ENCODE peak calls at places on chromosome 3, in nine cellular contexts. M, B, G, O, I, K, D, W and Y are unnamed samples.

GRCh38 chr3:99690761-99691369 is 52.5 kb downstream of the COL8A1 start:
- DNase-seq in G (no peak), O (no peak), D (no peak), B (no peak), I (no peak), K (no peak), M (no peak), W (no peak), Y (no peak)

GRCh38 chr3:63855333-63855940 is 8.2 kb downstream of the THOC7 start:
- DNase-seq in G (no peak), I (no peak), M (no peak), B (no peak), D (no peak), W (no peak), O (no peak), K (no peak), Y (no peak)

GRCh38 chr3:110420158-110420641 is 651.4 kb upstream of the NECTIN3 start:
- DNase-seq in D (peak; percentile 97), G (no peak), I (no peak), K (no peak), W (no peak), O (no peak), B (no peak), M (peak; percentile 38), Y (no peak)

GRCh38 chr3:169818330-169818729 is 5.6 kb upstream of the LRRC34 start:
- DNase-seq in G (no peak), I (no peak), K (no peak), M (no peak), B (no peak), O (no peak), D (no peak), W (no peak), Y (no peak)

GRCh38 chr3:151382671-151383070 is 1.9 kb downstream of the P2RY12 start:
- DNase-seq in B (no peak), K (no peak), I (peak; percentile 61), W (no peak), G (no peak), O (no peak), D (no peak), M (no peak), Y (no peak)

GRCh38 chr3:64805248-64805647 is 117.4 kb upstream of the ADAMTS9 start:
- DNase-seq in B (no peak), K (no peak), I (no peak), W (no peak), M (no peak), D (no peak), G (no peak), O (no peak), Y (no peak)

GRCh38 chr3:67783281-67784250 is 129.2 kb upstream of the SUCLG2 start:
- DNase-seq in B (no peak), O (no peak), I (no peak), G (no peak), D (peak; percentile 63), W (no peak), K (no peak), M (no peak), Y (no peak)

GRCh38 chr3:38157562-38157961 is 7.8 kb upstream of the OXSR1 start:
- DNase-seq in W (no peak), K (no peak), M (no peak), O (no peak), D (no peak), B (no peak), I (no peak), G (no peak), Y (no peak)

GRCh38 chr3:127639173-127640030 is 10.4 kb downstream of the PODXL2 start:
- DNase-seq in D (no peak), W (no peak), I (no peak), G (no peak), B (no peak), M (no peak), O (no peak), K (no peak), Y (no peak)

GRCh38 chr3:41234823-41235722 is 35.8 kb downstream of the CTNNB1 start:
- DNase-seq in M (no peak), O (no peak), G (no peak), D (no peak), B (no peak), W (no peak), K (no peak), I (no peak), Y (no peak)

GRCh38 chr3:19931767-19932188 is 2.2 kb downstream of the EFHB start:
- DNase-seq in G (no peak), M (no peak), I (no peak), B (no peak), O (no peak), D (no peak), K (no peak), W (no peak), Y (no peak)

GRCh38 chr3:53169045-53169831 is 8.2 kb downstream of the PRKCD start:
- DNase-seq in M (no peak), K (no peak), W (peak; percentile 68), D (no peak), G (no peak), O (peak; percentile 58), I (peak; percentile 53), B (peak; percentile 20), Y (no peak)

GRCh38 chr3:132317229-132317948 is at the start of gene ACP3:
- DNase-seq in G (peak; percentile 18), W (peak; percentile 70), I (peak; percentile 86), D (peak; percentile 16), O (no peak), B (no peak), M (no peak), K (peak; percentile 35), Y (peak; percentile 62)

GRCh38 chr3:170941551-170941950 is 33.1 kb upstream of the EIF5A2 start:
- DNase-seq in B (no peak), W (no peak), K (no peak), G (no peak), I (no peak), M (no peak), O (no peak), D (no peak), Y (no peak)

GRCh38 chr3:12486916-12487315 is 2.6 kb downstream of the TSEN2 start:
- DNase-seq in W (no peak), M (no peak), B (no peak), G (no peak), O (no peak), K (no peak), D (no peak), I (no peak), Y (no peak)

GRCh38 chr3:26624209-26624775 is 1.7 kb downstream of the LRRC3B start:
- DNase-seq in K (no peak), M (no peak), D (no peak), G (no peak), W (no peak), I (no peak), O (no peak), B (no peak), Y (no peak)

GRCh38 chr3:26623409-26624208 is 1.0 kb downstream of the LRRC3B start:
- DNase-seq in M (no peak), D (no peak), K (peak; percentile 16), I (no peak), G (no peak), O (no peak), W (peak; percentile 41), B (no peak), Y (no peak)

GRCh38 chr3:26622634-26623408 is at the start of gene LRRC3B:
- DNase-seq in D (no peak), I (no peak), M (no peak), B (no peak), O (no peak), G (no peak), W (peak; percentile 44), K (peak; percentile 17), Y (no peak)

GRCh38 chr3:26627080-26627479 is 4.5 kb downstream of the LRRC3B start:
- DNase-seq in G (no peak), I (no peak), W (no peak), B (no peak), D (no peak), O (no peak), K (no peak), M (no peak), Y (no peak)

DNA sequence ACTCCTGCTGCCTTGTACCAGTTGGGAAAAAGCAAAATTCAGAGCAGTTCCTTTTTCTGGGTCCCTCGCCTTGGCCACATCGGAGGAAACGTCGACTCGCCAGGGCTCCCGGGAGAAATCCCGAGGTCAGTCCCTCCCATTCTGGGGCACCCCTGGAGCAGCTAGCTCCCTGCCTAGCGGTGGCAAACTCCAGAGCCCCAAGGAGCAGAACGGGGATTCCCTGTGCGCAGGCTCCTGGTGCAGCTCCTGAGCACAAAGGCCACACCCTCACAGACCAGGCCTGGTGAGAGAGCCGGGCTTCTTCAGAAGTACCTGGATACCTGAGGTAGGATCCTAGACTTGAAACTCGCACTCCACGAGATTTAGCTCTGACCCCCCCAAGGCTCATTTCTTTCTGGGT is 2.6 kb downstream of the LRRC3B start:
- DNase-seq in B (no peak), G (no peak), M (no peak), I (no peak), O (no peak), K (no peak), W (no peak), D (no peak), Y (no peak)
- H3K4me3 ChIP-seq in B (no peak overlapping the region), G (no peak overlapping the region), M (no peak overlapping the region), I (no peak overlapping the region), O (no peak overlapping the region), K (no peak overlapping the region), W (no peak overlapping the region), D (no peak overlapping the region), Y (no peak overlapping the region)

DNA sequence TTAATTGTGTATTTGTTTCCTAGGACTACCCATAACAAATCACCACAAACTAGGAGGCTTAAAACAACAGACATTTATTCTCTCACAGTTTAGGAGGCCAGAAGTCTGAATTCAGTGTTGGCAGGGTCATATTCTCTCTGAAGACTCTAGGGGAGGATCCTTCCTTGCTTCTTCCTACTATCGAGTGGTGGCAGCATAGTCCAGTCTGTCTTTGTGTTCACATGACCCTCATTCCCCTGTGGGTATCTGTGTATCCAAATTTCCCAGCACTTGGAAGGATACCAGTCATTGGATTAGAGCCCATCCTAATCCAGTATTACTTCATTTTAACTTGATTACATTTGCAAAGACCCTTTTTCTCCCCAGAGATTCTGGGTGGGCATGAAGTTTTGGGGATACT is 63.8 kb downstream of the GMPS start:
- DNase-seq in G (no peak), W (no peak), K (no peak), O (no peak), M (no peak), I (no peak), D (no peak), B (no peak), Y (no peak)
- H3K36me3 ChIP-seq in G (peaks cover 59% of the 10 kb centered on the region), W (peaks cover 70% of the 10 kb centered on the region), K (peaks cover 6% of the 10 kb centered on the region), O (peaks cover 4% of the 10 kb centered on the region), M (peaks cover 2% of the 10 kb centered on the region), I (peaks cover 84% of the 10 kb centered on the region), D (peaks cover 55% of the 10 kb centered on the region), B (peaks cover 59% of the 10 kb centered on the region), Y (peaks cover 72% of the 10 kb centered on the region)

GRCh38 chr3:179288845-179289244 is 34.0 kb upstream of the ZNF639 start:
- DNase-seq in O (no peak), M (no peak), G (no peak), D (no peak), I (no peak), W (no peak), B (no peak), K (no peak), Y (no peak)
- H3K4me3 ChIP-seq in O (no peak overlapping the region), M (no peak overlapping the region), G (no peak overlapping the region), D (no peak overlapping the region), I (no peak overlapping the region), W (no peak overlapping the region), B (no peak overlapping the region), K (no peak overlapping the region), Y (no peak overlapping the region)

DNA sequence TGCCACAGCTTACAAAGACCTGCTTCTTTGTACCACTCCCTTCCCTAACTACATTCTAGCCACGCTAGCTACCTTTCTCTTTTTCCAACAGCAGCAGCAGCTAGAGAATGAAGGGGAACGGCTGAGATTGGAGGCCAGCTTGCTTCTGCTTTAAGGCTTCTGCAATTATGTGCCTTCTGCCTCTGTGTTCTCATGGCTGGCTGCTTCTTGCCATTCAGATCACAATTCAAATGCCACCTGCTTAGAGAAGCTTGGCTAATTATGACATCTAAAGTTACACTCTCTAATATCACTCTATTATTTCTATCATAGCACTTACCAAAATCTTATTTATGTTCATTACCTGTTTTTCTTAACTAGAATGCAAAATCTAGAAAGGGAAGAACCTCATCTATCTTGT is 95.2 kb downstream of the RYK start:
- DNase-seq in B (no peak), I (no peak), K (no peak), O (no peak), M (no peak), W (no peak), G (no peak), D (no peak), Y (no peak)
- H3K36me3 ChIP-seq in B (peaks cover 12% of the 10 kb centered on the region), I (peaks cover 8% of the 10 kb centered on the region), K (peaks cover 6% of the 10 kb centered on the region), O (peaks cover 2% of the 10 kb centered on the region), M (no peaks in the 10 kb centered on the region), W (peaks cover 72% of the 10 kb centered on the region), G (peaks cover 80% of the 10 kb centered on the region), D (peaks cover 28% of the 10 kb centered on the region), Y (peaks cover 81% of the 10 kb centered on the region)